ENCODE peak calls at places on chromosomes 6 and 20, in six cellular contexts. One of them, this sample, is unnamed.

GRCh38 chr6:168962886-168963285 is 290.8 kb downstream of the THBS2 start:
- DNase-seq in lower leg skin: no peak
- DNase-seq in adrenal gland: no peak
- DNase-seq in psoas muscle: peak
- DNase-seq in HFF-Myc: peak
- DNase-seq in prostate gland: no peak
- DNase-seq in this sample: no peak

GRCh38 chr6:170033666-170034065 is 257.2 kb downstream of the DLL1 start:
- DNase-seq in lower leg skin: no peak
- DNase-seq in adrenal gland: no peak
- DNase-seq in psoas muscle: no peak
- DNase-seq in HFF-Myc: no peak
- DNase-seq in prostate gland: no peak
- DNase-seq in this sample: peak

GRCh38 chr20:25750765-25751696 is 54.4 kb upstream of the ZNF337 start:
- DNase-seq in lower leg skin: no peak
- DNase-seq in adrenal gland: peak
- DNase-seq in psoas muscle: peak
- DNase-seq in HFF-Myc: peak
- DNase-seq in prostate gland: no peak
- DNase-seq in this sample: peak

GRCh38 chr6:73109659-73110058 is 115.6 kb downstream of the KHDC1L start:
- DNase-seq in lower leg skin: no peak
- DNase-seq in adrenal gland: no peak
- DNase-seq in psoas muscle: no peak
- DNase-seq in HFF-Myc: no peak
- DNase-seq in prostate gland: no peak
- DNase-seq in this sample: no peak

GRCh38 chr20:54067606-54068174 is 2.7 kb downstream of the BCAS1 start:
- DNase-seq in lower leg skin: no peak
- DNase-seq in adrenal gland: no peak
- DNase-seq in psoas muscle: no peak
- DNase-seq in HFF-Myc: no peak
- DNase-seq in prostate gland: peak
- DNase-seq in this sample: peak

GRCh38 chr20:58020656-58021454 is 207.6 kb downstream of the ANKRD60 start:
- DNase-seq in lower leg skin: peak
- DNase-seq in adrenal gland: no peak
- DNase-seq in psoas muscle: no peak
- DNase-seq in HFF-Myc: no peak
- DNase-seq in prostate gland: no peak
- DNase-seq in this sample: no peak

GRCh38 chr20:62831854-62832211 is 15.0 kb downstream of the COL9A3 start:
- DNase-seq in lower leg skin: no peak
- DNase-seq in adrenal gland: no peak
- DNase-seq in psoas muscle: peak
- DNase-seq in HFF-Myc: no peak
- DNase-seq in prostate gland: no peak
- DNase-seq in this sample: no peak

GRCh38 chr6:32969685-32970412 is 1.5 kb downstream of the BRD2 start:
- DNase-seq in lower leg skin: peak
- DNase-seq in adrenal gland: peak
- DNase-seq in psoas muscle: peak
- DNase-seq in HFF-Myc: peak
- DNase-seq in prostate gland: peak
- DNase-seq in this sample: peak

GRCh38 chr6:56850618-56851017 is 104.3 kb upstream of the BEND6 start:
- DNase-seq in lower leg skin: no peak
- DNase-seq in adrenal gland: no peak
- DNase-seq in psoas muscle: no peak
- DNase-seq in HFF-Myc: no peak
- DNase-seq in prostate gland: no peak
- DNase-seq in this sample: no peak

GRCh38 chr6:15153191-15153590 is 92.7 kb upstream of the JARID2 start:
- DNase-seq in lower leg skin: no peak
- DNase-seq in adrenal gland: no peak
- DNase-seq in psoas muscle: no peak
- DNase-seq in HFF-Myc: no peak
- DNase-seq in prostate gland: no peak
- DNase-seq in this sample: no peak

GRCh38 chr6:127190552-127190951 is 72.1 kb downstream of the RSPO3 start:
- DNase-seq in lower leg skin: no peak
- DNase-seq in adrenal gland: no peak
- DNase-seq in psoas muscle: no peak
- DNase-seq in HFF-Myc: no peak
- DNase-seq in prostate gland: no peak
- DNase-seq in this sample: no peak

GRCh38 chr6:36769676-36770499 is 69.4 kb downstream of the CPNE5 start:
- DNase-seq in lower leg skin: no peak
- DNase-seq in adrenal gland: peak
- DNase-seq in psoas muscle: peak
- DNase-seq in HFF-Myc: no peak
- DNase-seq in prostate gland: no peak
- DNase-seq in this sample: no peak

GRCh38 chr6:21993841-21994240 is 303.0 kb downstream of the PRL start:
- DNase-seq in lower leg skin: no peak
- DNase-seq in adrenal gland: no peak
- DNase-seq in psoas muscle: no peak
- DNase-seq in HFF-Myc: no peak
- DNase-seq in prostate gland: no peak
- DNase-seq in this sample: no peak

GRCh38 chr6:110476046-110476849 is at the start of gene SLC22A16:
- DNase-seq in lower leg skin: no peak
- DNase-seq in adrenal gland: no peak
- DNase-seq in psoas muscle: no peak
- DNase-seq in HFF-Myc: no peak
- DNase-seq in prostate gland: no peak
- DNase-seq in this sample: peak

GRCh38 chr6:129280719-129281118 is 397.8 kb downstream of the LAMA2 start:
- DNase-seq in lower leg skin: no peak
- DNase-seq in adrenal gland: no peak
- DNase-seq in psoas muscle: no peak
- DNase-seq in HFF-Myc: no peak
- DNase-seq in prostate gland: no peak
- DNase-seq in this sample: no peak

GRCh38 chr6:27866370-27867050 is 45.7 kb downstream of the OR2B2 start:
- DNase-seq in lower leg skin: no peak
- DNase-seq in adrenal gland: no peak
- DNase-seq in psoas muscle: no peak
- DNase-seq in HFF-Myc: peak
- DNase-seq in prostate gland: no peak
- DNase-seq in this sample: no peak

DNA sequence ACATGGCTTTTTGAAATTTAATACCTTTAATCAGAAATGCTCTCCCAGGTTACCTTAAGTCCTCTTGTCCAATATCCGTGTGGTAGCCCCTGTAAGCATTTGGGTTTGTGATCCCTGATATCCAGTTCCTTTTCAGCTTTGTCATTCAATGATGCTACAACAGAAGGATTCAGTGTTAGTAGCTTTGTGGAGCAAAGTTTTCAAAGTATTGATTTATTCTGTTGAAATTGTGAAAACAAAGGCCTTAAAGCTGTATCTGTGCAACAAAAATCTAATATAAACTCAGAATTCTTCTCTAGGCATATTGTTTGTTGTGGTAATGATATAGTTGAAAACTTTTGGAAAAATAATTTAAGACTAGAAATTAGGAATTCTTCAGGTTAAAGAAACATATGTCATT is 91.9 kb downstream of the ADGRB3 start:
- DNase-seq in lower leg skin: no peak
- DNase-seq in adrenal gland: no peak
- DNase-seq in psoas muscle: no peak
- DNase-seq in HFF-Myc: no peak
- DNase-seq in prostate gland: no peak
- DNase-seq in this sample: no peak
- H3K4me3 ChIP-seq in lower leg skin: no peak
- H3K4me3 ChIP-seq in adrenal gland: no peak
- H3K4me3 ChIP-seq in psoas muscle: no peak
- H3K4me3 ChIP-seq in HFF-Myc: no peak
- H3K4me3 ChIP-seq in prostate gland: no peak
- H3K4me3 ChIP-seq in this sample: no peak

GRCh38 chr6:4017058-4017457 is 61.9 kb downstream of the FAM217A start:
- DNase-seq in lower leg skin: no peak
- DNase-seq in adrenal gland: no peak
- DNase-seq in psoas muscle: no peak
- DNase-seq in HFF-Myc: no peak
- DNase-seq in prostate gland: no peak
- DNase-seq in this sample: no peak
- H3K4me3 ChIP-seq in lower leg skin: no peak
- H3K4me3 ChIP-seq in adrenal gland: peak
- H3K4me3 ChIP-seq in psoas muscle: peak
- H3K4me3 ChIP-seq in HFF-Myc: peak
- H3K4me3 ChIP-seq in prostate gland: no peak
- H3K4me3 ChIP-seq in this sample: no peak

GRCh38 chr6:84019812-84020211 is 13.8 kb upstream of the MRAP2 start:
- DNase-seq in lower leg skin: no peak
- DNase-seq in adrenal gland: no peak
- DNase-seq in psoas muscle: no peak
- DNase-seq in HFF-Myc: no peak
- DNase-seq in prostate gland: no peak
- DNase-seq in this sample: no peak

GRCh38 chr6:84018453-84019061 is 15.0 kb upstream of the MRAP2 start:
- DNase-seq in lower leg skin: no peak
- DNase-seq in adrenal gland: no peak
- DNase-seq in psoas muscle: no peak
- DNase-seq in HFF-Myc: no peak
- DNase-seq in prostate gland: no peak
- DNase-seq in this sample: no peak

GRCh38 chr6:84017709-84018452 is 15.7 kb upstream of the MRAP2 start:
- DNase-seq in lower leg skin: no peak
- DNase-seq in adrenal gland: no peak
- DNase-seq in psoas muscle: no peak
- DNase-seq in HFF-Myc: no peak
- DNase-seq in prostate gland: no peak
- DNase-seq in this sample: no peak

GRCh38 chr6:84021625-84022024 is 11.9 kb upstream of the MRAP2 start:
- DNase-seq in lower leg skin: no peak
- DNase-seq in adrenal gland: no peak
- DNase-seq in psoas muscle: no peak
- DNase-seq in HFF-Myc: no peak
- DNase-seq in prostate gland: no peak
- DNase-seq in this sample: no peak

GRCh38 chr6:84019171-84019570 is 14.4 kb upstream of the MRAP2 start:
- DNase-seq in lower leg skin: no peak
- DNase-seq in adrenal gland: no peak
- DNase-seq in psoas muscle: no peak
- DNase-seq in HFF-Myc: no peak
- DNase-seq in prostate gland: no peak
- DNase-seq in this sample: no peak
- H3K4me3 ChIP-seq in lower leg skin: no peak
- H3K4me3 ChIP-seq in adrenal gland: no peak
- H3K4me3 ChIP-seq in psoas muscle: no peak
- H3K4me3 ChIP-seq in HFF-Myc: no peak
- H3K4me3 ChIP-seq in prostate gland: no peak
- H3K4me3 ChIP-seq in this sample: no peak

DNA sequence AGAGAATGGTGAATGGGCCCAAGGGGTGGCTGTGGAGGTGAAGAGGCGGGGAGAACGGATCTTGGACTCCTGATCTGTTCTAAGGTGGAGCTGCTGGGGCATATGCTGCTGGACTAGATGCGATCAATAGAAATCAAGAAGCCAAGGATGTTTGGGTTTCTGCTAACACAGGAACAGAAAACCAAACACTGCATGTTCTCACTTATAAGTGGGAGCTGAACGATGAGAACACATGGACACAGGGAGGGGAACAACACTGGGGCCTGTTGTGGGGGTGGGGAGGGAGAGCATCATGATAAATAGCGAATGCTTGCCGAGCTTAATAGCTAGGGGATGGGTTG is 109.5 kb upstream of the PTPN1 start:
- DNase-seq in lower leg skin: no peak
- DNase-seq in adrenal gland: no peak
- DNase-seq in psoas muscle: no peak
- DNase-seq in HFF-Myc: no peak
- DNase-seq in prostate gland: no peak
- DNase-seq in this sample: no peak
- H3K4me3 ChIP-seq in lower leg skin: no peak
- H3K4me3 ChIP-seq in adrenal gland: no peak
- H3K4me3 ChIP-seq in psoas muscle: no peak
- H3K4me3 ChIP-seq in HFF-Myc: no peak
- H3K4me3 ChIP-seq in prostate gland: no peak
- H3K4me3 ChIP-seq in this sample: no peak

GRCh38 chr20:50308166-50308512 is 117.5 kb downstream of the CEBPB start:
- DNase-seq in lower leg skin: no peak
- DNase-seq in adrenal gland: no peak
- DNase-seq in psoas muscle: no peak
- DNase-seq in HFF-Myc: no peak
- DNase-seq in prostate gland: no peak
- DNase-seq in this sample: no peak

GRCh38 chr20:50309280-50309763 is 118.7 kb downstream of the CEBPB start:
- DNase-seq in lower leg skin: no peak
- DNase-seq in adrenal gland: no peak
- DNase-seq in psoas muscle: no peak
- DNase-seq in HFF-Myc: no peak
- DNase-seq in prostate gland: peak
- DNase-seq in this sample: no peak

GRCh38 chr20:50306478-50307423 is 116.1 kb downstream of the CEBPB start:
- DNase-seq in lower leg skin: no peak
- DNase-seq in adrenal gland: peak
- DNase-seq in psoas muscle: no peak
- DNase-seq in HFF-Myc: no peak
- DNase-seq in prostate gland: no peak
- DNase-seq in this sample: no peak

GRCh38 chr20:50309764-50310672 is 119.4 kb downstream of the CEBPB start:
- DNase-seq in lower leg skin: no peak
- DNase-seq in adrenal gland: no peak
- DNase-seq in psoas muscle: no peak
- DNase-seq in HFF-Myc: no peak
- DNase-seq in prostate gland: peak
- DNase-seq in this sample: no peak

DNA sequence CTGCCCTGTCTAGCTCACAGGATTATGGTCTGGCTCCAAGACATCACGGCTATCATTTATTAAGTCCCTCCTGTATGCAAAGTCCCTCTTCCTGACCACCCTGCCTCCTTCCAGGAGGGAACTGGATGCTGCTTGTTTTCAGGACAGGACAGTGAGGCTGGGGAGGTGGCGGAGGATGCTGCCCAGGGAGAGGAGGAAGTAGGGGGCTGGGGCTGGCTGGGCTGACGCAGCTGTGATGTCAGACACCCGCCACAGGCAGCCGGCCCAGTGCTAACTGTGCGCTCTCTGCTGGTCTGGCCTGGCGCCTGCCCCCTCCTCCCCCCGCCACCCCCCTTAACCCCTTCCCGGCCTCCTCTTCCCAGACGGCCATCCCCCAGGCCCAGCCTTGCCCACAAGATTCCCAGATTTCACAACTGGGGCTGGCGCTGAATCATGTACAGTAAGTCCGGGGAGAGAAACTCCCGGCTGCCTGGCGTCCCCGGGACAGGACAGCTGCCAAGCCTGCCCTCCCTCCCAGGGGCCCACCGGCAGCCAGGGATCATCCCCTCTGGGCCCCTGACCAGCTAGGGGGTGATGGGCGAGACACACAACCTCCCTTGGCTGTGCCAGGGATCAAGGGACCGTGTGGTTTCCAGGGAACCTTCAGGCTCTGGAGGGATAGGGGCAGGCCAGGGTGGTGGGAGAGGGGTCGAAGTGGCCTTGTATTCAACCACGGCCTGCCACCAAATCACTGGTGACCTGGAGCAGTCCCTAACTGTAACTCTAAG is 118.1 kb downstream of the CEBPB start:
- DNase-seq in lower leg skin: peak
- DNase-seq in adrenal gland: peak
- DNase-seq in psoas muscle: peak
- DNase-seq in HFF-Myc: peak
- DNase-seq in prostate gland: peak
- DNase-seq in this sample: peak
- H3K4me3 ChIP-seq in lower leg skin: no peak
- H3K4me3 ChIP-seq in adrenal gland: peak
- H3K4me3 ChIP-seq in psoas muscle: peak
- H3K4me3 ChIP-seq in HFF-Myc: peak
- H3K4me3 ChIP-seq in prostate gland: no peak
- H3K4me3 ChIP-seq in this sample: no peak